ENCODE peak calls at places on chromosomes 7 and 10, in eight cellular contexts. E is SHP77 treated with DMSO at 0.1 percent for 48 hours; M is activated CD8-positive, alpha-beta T cell treated with anti-CD3 and anti-CD28 coated beads for 36 hours; L is A549; U is AG08396; D is adipocyte; O is activated T-helper 1 cell treated with Interleukin-2 at 50 U/mL for 16 hours; Y is germinal center. A is an unnamed sample.
A peak's percentile ranks its signal among the peaks of the same experiment; 100 is the strongest.

GRCh38 chr7:157690833-157691382 is 354.1 kb downstream of the DNAJB6 start:
- DNase-seq in O (no peak), M (no peak), E (no peak), D (peak; percentile 7), Y (no peak), U (peak; percentile 90), L (no peak), A (no peak)

GRCh38 chr10:118926018-118926417 is 103.5 kb upstream of the NANOS1 start:
- DNase-seq in O (no peak), D (no peak), U (no peak), Y (no peak), L (no peak), M (no peak), E (no peak), A (no peak)

GRCh38 chr7:84454174-84454959 is 259.8 kb upstream of the SEMA3A start:
- DNase-seq in U (no peak), E (no peak), L (no peak), Y (no peak), D (peak; percentile 54), O (no peak), M (no peak), A (no peak)

GRCh38 chr10:45575966-45576597 is 96.5 kb downstream of the ZFAND4 start:
- DNase-seq in D (no peak), M (no peak), O (no peak), Y (no peak), E (no peak), L (no peak), U (no peak), A (no peak)

GRCh38 chr7:55242613-55243012 is 122.5 kb upstream of the LANCL2 start:
- DNase-seq in Y (no peak), D (no peak), M (no peak), O (no peak), E (no peak), U (no peak), L (no peak), A (no peak)

GRCh38 chr10:132634947-132635271 is 97.3 kb downstream of the INPP5A start:
- DNase-seq in Y (no peak), U (no peak), O (no peak), L (no peak), D (no peak), E (no peak), M (no peak), A (no peak)

GRCh38 chr7:36129048-36129534 is 24.0 kb upstream of the EEPD1 start:
- DNase-seq in D (no peak), Y (no peak), E (no peak), O (no peak), L (peak; percentile 66), U (peak; percentile 25), M (no peak), A (no peak)

GRCh38 chr10:5977471-5978370 is at the start of gene IL15RA:
- DNase-seq in Y (peak; percentile 88), M (peak; percentile 94), U (peak; percentile 93), D (peak; percentile 86), O (peak; percentile 71), E (no peak), L (peak; percentile 79), A (peak; percentile 88)

GRCh38 chr7:23530355-23530754 is 1.4 kb downstream of the TRA2A start:
- DNase-seq in L (peak; percentile 76), U (peak; percentile 28), E (no peak), M (peak; percentile 47), O (no peak), D (peak; percentile 64), Y (peak; percentile 71), A (peak; percentile 73)

GRCh38 chr10:109474817-109475216 is 448.5 kb downstream of the XPNPEP1 start:
- DNase-seq in E (no peak), L (no peak), U (no peak), M (no peak), D (no peak), Y (no peak), O (no peak), A (no peak)

GRCh38 chr7:99001482-99002145 is 123.3 kb downstream of the TRRAP start:
- DNase-seq in E (no peak), L (no peak), U (no peak), Y (no peak), D (no peak), O (no peak), M (peak; percentile 53), A (no peak)

GRCh38 chr10:133489816-133490588 is 36.3 kb downstream of the SCART1 start:
- DNase-seq in D (no peak), Y (no peak), O (no peak), U (no peak), L (no peak), E (no peak), M (peak; percentile 51), A (peak; percentile 53)

GRCh38 chr7:39027491-39027890 is 49.8 kb downstream of the POU6F2 start:
- DNase-seq in U (no peak), D (peak; percentile 3), E (no peak), M (no peak), Y (no peak), O (no peak), L (no peak), A (no peak)

GRCh38 chr10:131856441-131857094 is 44.2 kb upstream of the PPP2R2D start:
- DNase-seq in O (no peak), U (no peak), D (no peak), Y (no peak), M (no peak), E (no peak), L (no peak), A (no peak)

GRCh38 chr7:2954433-2954853 is 89.2 kb downstream of the CARD11 start:
- DNase-seq in U (no peak), L (no peak), Y (no peak), D (no peak), E (no peak), M (peak; percentile 79), O (no peak), A (no peak)

GRCh38 chr7:64373017-64373416 is 59.3 kb downstream of the ZNF736 start:
- DNase-seq in L (no peak), Y (no peak), E (no peak), M (no peak), U (no peak), D (no peak), O (no peak), A (no peak)

GRCh38 chr10:61750943-61751471 is 88.3 kb downstream of the CABCOCO1 start:
- DNase-seq in Y (peak; percentile 71), L (peak; percentile 22), U (peak; percentile 51), M (peak; percentile 84), E (no peak), D (peak; percentile 64), O (peak; percentile 39), A (peak; percentile 83)

GRCh38 chr7:105218215-105218614 is 170.5 kb downstream of the SRPK2 start:
- DNase-seq in Y (no peak), M (no peak), E (no peak), U (no peak), O (no peak), D (no peak), L (no peak), A (no peak)

GRCh38 chr10:131024259-131025131 is 287.0 kb downstream of the TCERG1L start:
- DNase-seq in L (no peak), O (no peak), M (no peak), U (no peak), E (no peak), D (no peak), Y (no peak), A (no peak)

GRCh38 chr7:129468547-129468946 is 33.8 kb upstream of the SMKR1 start:
- DNase-seq in M (no peak), O (no peak), E (no peak), Y (no peak), U (no peak), L (no peak), D (no peak), A (peak; percentile 76)